ENCODE peak calls at places on chromosome 21, in eight cellular contexts. J, O, H, Y, E, D, S and B are unnamed samples.

GRCh38 chr21:45325206-45326168 is 37.8 kb upstream of the POFUT2 start:
- DNase-seq in J (no peak), O (no peak), H (peak), Y (no peak), E (no peak), D (no peak), S (no peak), B (peak)

GRCh38 chr21:41663805-41664788 is 102.8 kb downstream of the RIPK4 start:
- DNase-seq in J (no peak), O (no peak), H (no peak), Y (peak), E (no peak), D (no peak), S (no peak), B (no peak)

GRCh38 chr21:43829161-43829560 is 35.9 kb upstream of the AGPAT3 start:
- DNase-seq in J (no peak), O (no peak), H (no peak), Y (no peak), E (no peak), D (no peak), S (no peak), B (no peak)

GRCh38 chr21:41678016-41678935 is 88.6 kb downstream of the RIPK4 start:
- DNase-seq in J (no peak), O (no peak), H (no peak), Y (peak), E (peak), D (no peak), S (peak), B (no peak)

GRCh38 chr21:45643021-45643980 is at the start of gene PCBP3:
- DNase-seq in J (peak), O (peak), H (peak), Y (peak), E (peak), D (peak), S (peak), B (peak)

GRCh38 chr21:44869860-44870747 is 3.4 kb downstream of the PTTG1IP start:
- DNase-seq in J (no peak), O (peak), H (peak), Y (peak), E (peak), D (no peak), S (peak), B (peak)

GRCh38 chr21:31142600-31142999 is 104.3 kb upstream of the KRTAP19-8 start:
- DNase-seq in J (no peak), O (no peak), H (no peak), Y (no peak), E (no peak), D (no peak), S (no peak), B (no peak)

GRCh38 chr21:33403786-33404571 is 766 bp downstream of the IFNGR2 start:
- DNase-seq in J (peak), O (peak), H (peak), Y (peak), E (no peak), D (no peak), S (peak), B (peak)

GRCh38 chr21:45723049-45723958 is 79.8 kb downstream of the PCBP3 start:
- DNase-seq in J (no peak), O (no peak), H (no peak), Y (no peak), E (no peak), D (no peak), S (no peak), B (no peak)

GRCh38 chr21:16541366-16541765 is 811.6 kb downstream of the USP25 start:
- DNase-seq in J (no peak), O (no peak), H (no peak), Y (no peak), E (no peak), D (no peak), S (no peak), B (no peak)

GRCh38 chr21:44279621-44280260 is 5.9 kb upstream of the AIRE start:
- DNase-seq in J (no peak), O (no peak), H (no peak), Y (no peak), E (no peak), D (no peak), S (no peak), B (no peak)

GRCh38 chr21:44883250-44883649 is 9.8 kb upstream of the PTTG1IP start:
- DNase-seq in J (no peak), O (no peak), H (no peak), Y (no peak), E (no peak), D (no peak), S (no peak), B (no peak)

GRCh38 chr21:45551316-45551715 is 9.1 kb upstream of the SLC19A1 start:
- DNase-seq in J (no peak), O (no peak), H (no peak), Y (no peak), E (peak), D (no peak), S (no peak), B (peak)

GRCh38 chr21:31597683-31598082 is 61.8 kb upstream of the SOD1 start:
- DNase-seq in J (no peak), O (no peak), H (no peak), Y (no peak), E (no peak), D (no peak), S (no peak), B (no peak)

GRCh38 chr21:37155216-37155615 is 82.2 kb downstream of the TTC3 start:
- DNase-seq in J (no peak), O (no peak), H (no peak), Y (no peak), E (no peak), D (no peak), S (no peak), B (no peak)

GRCh38 chr21:33685613-33686197 is 43.4 kb downstream of the ITSN1 start:
- DNase-seq in J (no peak), O (no peak), H (no peak), Y (no peak), E (no peak), D (no peak), S (no peak), B (no peak)

GRCh38 chr21:44442266-44443125 is 12.8 kb upstream of the LRRC3 start:
- DNase-seq in J (no peak), O (no peak), H (peak), Y (no peak), E (no peak), D (no peak), S (no peak), B (peak)

GRCh38 chr21:46128106-46128982 is 27.0 kb downstream of the FTCD start:
- DNase-seq in J (no peak), O (no peak), H (peak), Y (peak), E (no peak), D (no peak), S (no peak), B (peak)

GRCh38 chr21:43771698-43772367 is 4.3 kb downstream of the CSTB start:
- DNase-seq in J (no peak), O (no peak), H (no peak), Y (no peak), E (no peak), D (no peak), S (no peak), B (no peak)

GRCh38 chr21:20013851-20014250 is 984.4 kb upstream of the NCAM2 start:
- DNase-seq in J (no peak), O (no peak), H (no peak), Y (no peak), E (no peak), D (no peak), S (no peak), B (no peak)

GRCh38 chr21:42621166-42621827 is 32.1 kb upstream of the PDE9A start:
- DNase-seq in J (no peak), O (no peak), H (no peak), Y (peak), E (no peak), D (no peak), S (no peak), B (no peak)

GRCh38 chr21:36200089-36200561 is 43.5 kb downstream of the DOP1B start:
- DNase-seq in J (no peak), O (no peak), H (no peak), Y (no peak), E (no peak), D (no peak), S (no peak), B (no peak)

GRCh38 chr21:36757246-36757645 is 58.3 kb downstream of the SIM2 start:
- DNase-seq in J (no peak), O (no peak), H (no peak), Y (no peak), E (no peak), D (no peak), S (no peak), B (no peak)

GRCh38 chr21:42648606-42649005 is 4.8 kb upstream of the PDE9A start:
- DNase-seq in J (no peak), O (no peak), H (no peak), Y (no peak), E (no peak), D (no peak), S (no peak), B (no peak)

GRCh38 chr21:43623588-43623987 is 35.7 kb downstream of the HSF2BP start:
- DNase-seq in J (no peak), O (no peak), H (no peak), Y (no peak), E (no peak), D (no peak), S (no peak), B (no peak)

GRCh38 chr21:46129846-46130651 is 25.3 kb downstream of the FTCD start:
- DNase-seq in J (no peak), O (no peak), H (no peak), Y (no peak), E (no peak), D (no peak), S (no peak), B (peak)

GRCh38 chr21:32048353-32048752 is 175.5 kb downstream of the HUNK start:
- DNase-seq in J (no peak), O (no peak), H (no peak), Y (no peak), E (no peak), D (no peak), S (no peak), B (no peak)

GRCh38 chr21:43967981-43968380 is 44.1 kb upstream of the TRAPPC10 start:
- DNase-seq in J (no peak), O (no peak), H (no peak), Y (no peak), E (no peak), D (no peak), S (no peak), B (no peak)

GRCh38 chr21:33998402-33998801 is 75.0 kb upstream of the MRPS6 start:
- DNase-seq in J (no peak), O (no peak), H (no peak), Y (no peak), E (no peak), D (no peak), S (no peak), B (no peak)

GRCh38 chr21:40846566-40847411 is at the start of gene DSCAM:
- DNase-seq in J (no peak), O (no peak), H (no peak), Y (no peak), E (no peak), D (no peak), S (no peak), B (no peak)

GRCh38 chr21:46254208-46254975 is 25.8 kb upstream of the LSS start:
- DNase-seq in J (no peak), O (no peak), H (no peak), Y (no peak), E (no peak), D (no peak), S (no peak), B (no peak)

GRCh38 chr21:24995206-24995605 is 612.1 kb downstream of the MRPL39 start:
- DNase-seq in J (no peak), O (no peak), H (no peak), Y (no peak), E (no peak), D (no peak), S (no peak), B (no peak)

DNA sequence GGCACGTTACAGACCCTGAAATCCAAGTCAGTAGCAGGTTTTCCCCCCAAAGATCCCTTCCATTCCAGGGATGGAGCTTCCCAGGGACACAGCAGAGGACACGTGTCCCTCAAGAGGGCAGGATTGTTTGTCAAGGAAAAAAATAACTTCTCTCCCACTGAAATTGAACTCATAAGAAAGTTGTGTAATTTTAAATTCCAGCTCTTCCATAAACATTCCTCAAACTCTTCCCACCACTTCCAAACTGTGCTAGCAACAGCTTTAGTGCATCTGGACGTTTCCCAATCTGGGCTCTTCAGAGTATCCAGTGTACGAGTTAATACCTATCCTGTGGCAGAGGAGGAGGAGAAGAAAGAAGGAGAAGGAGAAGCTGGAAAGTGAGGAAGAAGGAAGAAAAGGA is 79.6 kb downstream of the PSMG1 start:
- DNase-seq in J (no peak), O (no peak), H (peak), Y (no peak), E (no peak), D (no peak), S (no peak), B (no peak)
- TF ChIP-seq EP300 in J (no peak), O (no peak), H (no peak), Y (no peak), E (no peak), D (no peak), S (no peak), B (no peak)

DNA sequence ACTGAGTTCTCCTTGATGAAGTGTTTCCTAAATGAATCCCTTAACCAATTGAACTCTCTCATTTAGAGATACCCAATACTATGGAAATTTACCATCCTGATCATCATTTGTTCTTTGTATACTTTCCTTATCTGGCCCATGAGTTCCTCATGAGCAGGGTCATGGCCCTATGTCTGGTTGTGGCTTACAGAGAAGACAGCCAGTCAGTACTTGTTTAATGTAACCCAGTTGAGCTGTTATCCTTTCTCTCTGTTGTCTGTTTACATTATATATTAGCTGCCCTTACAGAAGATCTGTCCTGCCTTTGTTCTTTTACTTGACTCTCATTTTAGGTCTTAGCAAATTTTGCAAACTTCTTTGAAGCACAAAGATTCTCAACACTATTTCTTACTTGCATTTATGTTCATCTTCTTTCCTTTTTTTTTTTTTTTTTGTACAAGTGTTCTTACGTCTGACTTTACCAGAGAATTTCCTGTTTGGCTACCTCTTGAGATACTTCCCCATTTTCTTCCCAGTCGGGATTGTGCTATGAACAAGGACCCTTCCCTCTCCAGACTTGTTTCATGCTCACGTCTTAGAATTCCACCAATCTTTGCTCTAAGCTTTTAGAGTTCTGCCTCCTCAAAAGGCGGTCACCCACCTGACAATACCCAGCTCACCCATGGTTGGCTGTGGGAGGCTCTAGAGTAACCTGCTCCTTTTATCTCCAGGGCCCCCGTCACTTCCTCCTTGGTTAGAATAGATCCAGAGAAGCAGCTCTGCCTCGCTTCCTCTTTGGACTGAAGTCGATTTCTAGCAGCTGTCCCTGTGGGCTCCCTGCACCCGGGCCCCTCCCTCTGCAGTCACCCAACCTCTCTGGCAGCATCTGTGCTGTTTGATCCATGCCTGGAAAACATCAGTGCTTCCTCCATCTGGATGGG is 53.6 kb upstream of the RUNX1 start:
- DNase-seq in J (peak), O (peak), H (peak), Y (peak), E (no peak), D (no peak), S (peak), B (no peak)
- TF ChIP-seq EP300 in J (peak), O (no peak), H (no peak), Y (no peak), E (no peak), D (no peak), S (no peak), B (no peak)

DNA sequence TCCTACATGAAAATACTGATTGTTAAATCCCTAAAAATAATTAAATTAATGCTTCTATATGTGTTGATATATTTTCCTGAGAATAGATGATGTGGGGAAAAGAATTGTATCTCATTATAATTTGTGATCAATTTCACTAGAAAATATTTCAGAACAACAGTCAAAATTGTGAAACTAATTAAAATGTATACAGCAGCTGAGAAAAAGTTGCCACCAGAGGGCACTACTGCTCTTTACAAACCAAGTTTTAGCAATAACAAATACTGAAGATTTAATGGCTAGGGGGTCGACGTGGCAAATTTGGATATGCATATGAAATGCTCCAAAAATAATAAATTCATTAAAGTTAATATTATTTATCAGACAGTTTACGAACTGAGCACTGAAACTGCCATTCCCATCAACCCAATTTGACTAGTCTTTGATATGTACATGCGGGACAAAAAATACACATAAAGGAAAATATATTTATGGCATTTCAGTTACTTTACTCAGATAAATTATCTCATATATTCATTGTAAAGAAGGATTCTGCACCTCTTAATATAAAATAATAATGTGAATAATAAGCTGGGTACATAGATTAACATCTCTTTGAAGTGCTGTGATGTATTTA is 96.3 kb upstream of the TMPRSS15 start:
- DNase-seq in J (peak), O (peak), H (no peak), Y (peak), E (no peak), D (no peak), S (peak), B (no peak)
- TF ChIP-seq EP300 in J (no peak), O (no peak), H (no peak), Y (no peak), E (no peak), D (no peak), S (no peak), B (no peak)

GRCh38 chr21:14058566-14058965 is 152.2 kb downstream of the LIPI start:
- DNase-seq in J (no peak), O (no peak), H (no peak), Y (no peak), E (no peak), D (no peak), S (no peak), B (no peak)
- TF ChIP-seq EP300 in J (no peak), O (no peak), H (no peak), Y (no peak), E (no peak), D (no peak), S (no peak), B (no peak)